ENCODE peak calls at places on chromosomes 11 and 22, in ten cellular contexts. N is suprapubic skin, K is esophagus squamous epithelium, Z is IMR-90, C is sigmoid colon, E is heart left ventricle, D is ovary, U is uterus, X is prostate gland, R is H1. J is an unnamed sample.

GRCh38 chr11:84390441-84391078 is 1104.4 kb upstream of the CCDC90B start:
- DNase-seq in Z (no peak), X (no peak), K (no peak), C (no peak), D (no peak), U (no peak), N (no peak), E (no peak), R (no peak), J (no peak)

GRCh38 chr22:41048791-41049717 is 43.3 kb upstream of the EP300 start:
- DNase-seq in X (peak), N (peak), R (no peak), K (no peak), Z (peak), D (peak), C (peak), E (peak), U (peak), J (peak)

GRCh38 chr22:45310331-45311032 is 748 bp downstream of the FAM118A start:
- DNase-seq in Z (no peak), U (no peak), C (peak), D (peak), K (no peak), N (no peak), R (no peak), X (no peak), E (no peak), J (no peak)

GRCh38 chr22:25008666-25009065 is 56.1 kb downstream of the KIAA1671 start:
- DNase-seq in X (no peak), N (no peak), K (no peak), C (no peak), R (no peak), D (no peak), U (no peak), Z (no peak), E (peak), J (no peak)

GRCh38 chr11:64069401-64070300 is 33.9 kb downstream of the FLRT1 start:
- DNase-seq in K (no peak), X (no peak), U (no peak), D (no peak), R (no peak), N (no peak), E (no peak), C (no peak), Z (no peak), J (no peak)

GRCh38 chr22:23183107-23183698 is 2.9 kb downstream of the BCR start:
- DNase-seq in D (peak), R (peak), U (no peak), K (no peak), C (no peak), Z (peak), X (peak), E (peak), N (no peak), J (peak)

GRCh38 chr22:30747493-30747892 is 52.8 kb downstream of the OSBP2 start:
- DNase-seq in E (no peak), D (no peak), K (no peak), X (no peak), C (no peak), Z (no peak), N (no peak), R (no peak), U (no peak), J (peak)

GRCh38 chr11:74147199-74147929 is 23.4 kb downstream of the C2CD3 start:
- DNase-seq in C (no peak), Z (peak), U (no peak), E (no peak), R (no peak), N (no peak), K (no peak), X (no peak), D (no peak), J (no peak)

GRCh38 chr11:70272009-70272408 is 1.5 kb downstream of the PPFIA1 start:
- DNase-seq in E (no peak), R (no peak), U (no peak), Z (no peak), D (no peak), X (no peak), K (no peak), N (no peak), C (peak), J (no peak)

GRCh38 chr11:13259374-13259773 is 18.2 kb upstream of the BMAL1 start:
- DNase-seq in R (no peak), C (no peak), K (no peak), E (no peak), D (no peak), U (no peak), X (no peak), Z (no peak), N (no peak), J (no peak)

GRCh38 chr11:13260196-13260962 is 17.2 kb upstream of the BMAL1 start:
- DNase-seq in Z (no peak), U (no peak), K (no peak), R (no peak), N (no peak), E (no peak), X (no peak), C (no peak), D (no peak), J (no peak)

GRCh38 chr11:13260963-13261599 is 16.5 kb upstream of the BMAL1 start:
- DNase-seq in E (peak), K (no peak), N (no peak), X (no peak), R (no peak), U (peak), D (peak), C (no peak), Z (peak), J (no peak)

GRCh38 chr11:13262096-13262495 is 15.5 kb upstream of the BMAL1 start:
- DNase-seq in D (no peak), Z (no peak), K (no peak), X (no peak), C (no peak), R (no peak), E (no peak), U (no peak), N (no peak), J (no peak)

GRCh38 chr11:13261600-13262061 is 16.0 kb upstream of the BMAL1 start:
- DNase-seq in K (no peak), N (no peak), U (peak), R (no peak), Z (peak), D (no peak), E (no peak), C (no peak), X (no peak), J (no peak)
- TF ChIP-seq POLR2A in K (no peak), N (no peak), U (no peak), R (no peak), Z (no peak), D (no peak), E (no peak), C (no peak), X (no peak), J (no peak)

GRCh38 chr11:68002575-68002942 is 1.3 kb downstream of the UNC93B1 start:
- DNase-seq in D (no peak), Z (no peak), U (no peak), X (no peak), R (no peak), K (no peak), N (no peak), C (no peak), E (no peak), J (no peak)
- H3K4me3 ChIP-seq in D (no peak), Z (no peak), U (no peak), X (no peak), R (peak), K (no peak), N (peak), C (peak), E (peak), J (no peak)

DNA sequence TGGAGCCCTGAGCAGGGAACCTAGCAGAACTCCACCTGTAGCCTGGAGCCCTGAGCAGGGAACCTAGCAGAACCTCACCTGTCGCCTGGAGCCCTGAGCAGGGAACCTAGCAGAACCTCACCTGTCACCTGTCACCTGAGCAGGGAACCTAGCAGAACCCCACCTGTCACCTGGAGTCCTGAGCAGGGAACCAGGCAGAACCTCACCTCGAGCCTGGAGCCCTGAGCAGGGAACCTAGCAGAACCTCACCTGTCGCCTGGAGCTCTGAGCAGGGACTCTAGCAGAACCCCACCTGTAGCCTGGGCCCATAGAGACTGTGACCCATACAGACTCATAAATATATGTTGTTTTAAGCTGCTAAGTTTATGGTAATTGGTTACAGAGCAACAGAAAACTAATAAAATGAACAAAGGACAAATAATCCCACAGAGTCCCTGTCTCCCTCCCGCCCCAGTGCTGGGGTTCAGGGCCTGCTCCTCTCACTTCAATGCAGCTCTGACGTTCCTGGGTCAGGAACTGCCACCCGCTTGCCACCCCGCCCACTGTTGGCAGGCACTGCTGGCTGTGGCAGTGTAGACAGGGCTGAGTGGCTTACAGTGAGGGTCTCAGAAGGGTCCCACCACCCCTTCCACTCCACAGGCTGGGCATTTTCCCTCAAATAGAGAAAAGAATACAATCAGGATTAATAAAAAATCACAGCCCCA is 259.1 kb downstream of the TBC1D22A start:
- DNase-seq in C (peak), X (no peak), R (no peak), K (no peak), D (no peak), E (no peak), N (peak), Z (no peak), U (no peak), J (no peak)
- H3K27ac ChIP-seq in C (no peak), X (peak), R (no peak), K (no peak), D (no peak), E (no peak), N (no peak), Z (no peak), U (peak), J (no peak)

GRCh38 chr11:2580444-2581050 is 119.2 kb downstream of the KCNQ1OT1 start:
- DNase-seq in U (no peak), D (peak), C (peak), K (no peak), R (no peak), X (no peak), Z (no peak), E (peak), N (peak), J (peak)

GRCh38 chr11:2579315-2580060 is 120.3 kb downstream of the KCNQ1OT1 start:
- DNase-seq in N (peak), Z (no peak), R (no peak), E (peak), D (peak), X (no peak), U (peak), C (peak), K (no peak), J (no peak)

GRCh38 chr11:2581151-2581930 is 118.5 kb downstream of the KCNQ1OT1 start:
- DNase-seq in E (peak), R (no peak), N (peak), X (no peak), K (no peak), C (peak), U (no peak), Z (no peak), D (peak), J (peak)

GRCh38 chr11:2578934-2579280 is 120.9 kb downstream of the KCNQ1OT1 start:
- DNase-seq in K (no peak), X (no peak), N (peak), C (peak), D (peak), E (no peak), U (no peak), Z (no peak), R (no peak), J (peak)

DNA sequence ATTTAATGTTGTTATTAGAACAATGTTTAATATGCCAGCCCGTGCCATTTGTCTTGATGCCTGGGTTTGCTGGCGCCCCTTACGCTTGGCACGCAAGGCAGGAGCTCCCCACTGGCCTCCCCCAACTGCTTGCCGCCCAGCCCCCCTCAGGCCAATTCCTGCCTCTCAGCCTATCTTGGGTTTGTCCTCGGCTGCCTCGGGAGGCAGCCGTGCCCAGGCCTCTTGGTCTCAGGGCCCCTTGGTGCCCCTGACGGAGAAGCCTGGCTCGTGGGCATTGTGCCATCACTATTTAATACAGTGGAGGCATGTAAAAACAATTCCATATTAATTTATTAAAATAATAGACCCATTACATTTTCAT is 119.8 kb downstream of the KCNQ1OT1 start:
- DNase-seq in D (peak), X (no peak), N (no peak), Z (no peak), U (no peak), R (no peak), E (peak), K (no peak), C (no peak), J (no peak)
- TF ChIP-seq POLR2A in D (no peak), X (no peak), N (no peak), Z (no peak), U (no peak), R (no peak), E (no peak), K (no peak), C (no peak), J (no peak)

GRCh38 chr11:287821-288327 is 1.1 kb upstream of the PGGHG start:
- DNase-seq in D (no peak), U (peak), X (no peak), K (no peak), E (peak), N (peak), C (peak), Z (no peak), R (no peak), J (peak)
- H3K4me3 ChIP-seq in D (peak), U (peak), X (peak), K (peak), E (peak), N (peak), C (peak), Z (peak), R (peak), J (peak)

GRCh38 chr11:118341749-118342489 is 586 bp downstream of the CD3D start:
- DNase-seq in X (no peak), Z (no peak), D (no peak), N (no peak), K (no peak), R (no peak), U (no peak), C (no peak), E (no peak), J (no peak)

GRCh38 chr11:118343248-118343647 is 743 bp upstream of the CD3D start:
- DNase-seq in R (no peak), K (no peak), C (no peak), D (no peak), N (no peak), X (no peak), E (no peak), U (no peak), Z (no peak), J (no peak)

GRCh38 chr11:118342503-118343161 is at the start of gene CD3D:
- DNase-seq in E (no peak), X (no peak), N (no peak), R (no peak), U (no peak), K (no peak), Z (no peak), C (no peak), D (no peak), J (no peak)

GRCh38 chr11:118340437-118340836 is 2.1 kb downstream of the CD3D start:
- DNase-seq in D (no peak), N (no peak), X (no peak), C (no peak), Z (no peak), R (no peak), U (no peak), E (no peak), K (no peak), J (no peak)

GRCh38 chr11:118343981-118344521 is at the start of gene CD3G:
- DNase-seq in Z (no peak), N (no peak), U (no peak), X (no peak), D (no peak), E (no peak), C (no peak), R (no peak), K (no peak), J (peak)
- H3K27ac ChIP-seq in Z (no peak), N (no peak), U (no peak), X (no peak), D (no peak), E (no peak), C (no peak), R (no peak), K (no peak), J (peak)

GRCh38 chr22:48299801-48300200 is 1527.9 kb downstream of the BRD1 start:
- DNase-seq in D (no peak), U (no peak), K (no peak), R (no peak), E (no peak), X (no peak), Z (no peak), N (no peak), C (no peak), J (no peak)
- TF ChIP-seq POLR2A in D (no peak), U (no peak), K (no peak), R (no peak), E (no peak), X (no peak), Z (no peak), N (no peak), C (no peak), J (no peak)

GRCh38 chr11:1484716-1485503 is 1.7 kb downstream of the MOB2 start:
- DNase-seq in K (no peak), N (no peak), U (no peak), R (no peak), E (no peak), C (peak), D (no peak), Z (no peak), X (no peak), J (no peak)
- H3K4me3 ChIP-seq in K (peak), N (peak), U (peak), R (no peak), E (peak), C (peak), D (no peak), Z (no peak), X (no peak), J (peak)